ENCODE peak calls at places on chromosomes 7 and 10, in nine cellular contexts. H, J, C, F, T, X, S, Q and U are unnamed samples.
A peak's percentile ranks its signal among the peaks of the same experiment; 100 is the strongest.

GRCh38 chr7:69820479-69821192 is 222.4 kb downstream of the AUTS2 start:
- DNase-seq in H (no peak), J (no peak), C (no peak), F (no peak), T (no peak), X (no peak), S (no peak), Q (no peak), U (no peak)

GRCh38 chr10:13528875-13529713 is at the start of gene BEND7:
- DNase-seq in H (no peak), J (peak; percentile 46), C (peak; percentile 59), F (no peak), T (peak; percentile 60), X (peak; percentile 47), S (peak; percentile 53), Q (peak; percentile 33), U (no peak)

GRCh38 chr7:92586403-92586802 is 3.8 kb downstream of the FAM133B start:
- DNase-seq in H (no peak), J (no peak), C (no peak), F (no peak), T (no peak), X (no peak), S (no peak), Q (no peak), U (peak; percentile 64)

GRCh38 chr10:117419921-117420320 is 44.7 kb upstream of the PDZD8 start:
- DNase-seq in H (no peak), J (no peak), C (no peak), F (no peak), T (no peak), X (no peak), S (no peak), Q (no peak), U (no peak)

GRCh38 chr7:152600266-152600665 is 75.7 kb downstream of the XRCC2 start:
- DNase-seq in H (no peak), J (no peak), C (no peak), F (no peak), T (no peak), X (no peak), S (no peak), Q (no peak), U (no peak)

GRCh38 chr10:97849101-97849490 is 547 bp upstream of the GOLGA7B start:
- DNase-seq in H (no peak), J (no peak), C (no peak), F (no peak), T (no peak), X (no peak), S (no peak), Q (no peak), U (no peak)

GRCh38 chr10:119602241-119603095 is 5.7 kb upstream of the TIAL1 start:
- DNase-seq in H (no peak), J (no peak), C (no peak), F (no peak), T (no peak), X (no peak), S (no peak), Q (peak; percentile 38), U (peak; percentile 60)

GRCh38 chr7:48250441-48250951 is 79.2 kb downstream of the ABCA13 start:
- DNase-seq in H (no peak), J (no peak), C (no peak), F (no peak), T (no peak), X (no peak), S (no peak), Q (no peak), U (no peak)

GRCh38 chr10:4279649-4280048 is 494.6 kb upstream of the KLF6 start:
- DNase-seq in H (no peak), J (no peak), C (no peak), F (no peak), T (no peak), X (no peak), S (no peak), Q (no peak), U (no peak)

GRCh38 chr7:78018541-78019456 is 220.2 kb downstream of the PHTF2 start:
- DNase-seq in H (peak; percentile 23), J (no peak), C (peak; percentile 66), F (peak; percentile 10), T (no peak), X (peak; percentile 39), S (peak; percentile 68), Q (peak; percentile 27), U (peak; percentile 46)

GRCh38 chr10:71891437-71891836 is 40.4 kb upstream of the PSAP start:
- DNase-seq in H (no peak), J (no peak), C (no peak), F (no peak), T (no peak), X (no peak), S (no peak), Q (no peak), U (no peak)

GRCh38 chr10:123582084-123582989 is 83.8 kb upstream of the GPR26 start:
- DNase-seq in H (peak; percentile 62), J (peak; percentile 58), C (peak; percentile 75), F (peak; percentile 75), T (peak; percentile 75), X (peak; percentile 71), S (peak; percentile 37), Q (peak; percentile 64), U (peak; percentile 72)

DNA sequence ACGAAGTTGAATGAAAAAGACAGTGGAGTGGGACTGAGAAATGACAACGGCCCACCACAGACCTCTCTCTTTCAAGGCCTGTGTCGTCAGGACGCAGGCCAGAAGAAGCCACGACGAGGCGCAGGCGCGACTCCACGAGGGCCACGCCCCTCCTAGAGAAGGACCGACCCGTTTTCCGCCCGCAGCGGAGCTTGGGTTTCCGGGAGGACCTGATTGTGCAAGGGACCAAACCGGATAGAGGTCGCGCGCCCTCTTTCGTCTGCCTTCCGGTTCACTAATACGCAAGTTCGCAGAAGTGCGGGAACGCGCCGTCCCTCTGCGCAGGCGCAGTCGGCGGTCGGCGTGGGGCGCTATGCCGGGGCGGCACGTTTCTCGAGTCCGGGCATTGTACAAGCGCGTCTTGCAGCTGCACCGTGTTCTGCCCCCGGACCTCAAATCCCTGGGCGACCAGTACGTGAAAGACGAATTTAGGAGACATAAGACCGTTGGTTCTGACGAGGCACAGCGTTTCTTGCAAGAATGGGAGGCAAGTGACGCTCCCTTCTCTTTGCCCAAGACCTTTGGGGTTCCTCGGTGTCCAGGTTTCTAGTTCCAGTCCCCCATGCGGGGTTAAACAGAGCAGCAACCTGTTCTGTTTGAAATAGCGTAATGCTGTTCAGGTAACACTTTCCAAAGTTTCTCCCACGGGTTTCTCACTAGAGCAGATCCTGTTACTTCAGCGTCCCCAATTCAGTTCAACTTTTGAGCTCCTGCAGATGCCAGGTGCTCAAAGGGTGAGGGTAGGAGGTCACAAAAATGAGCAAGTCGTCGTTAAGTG is at the start of gene SDHAF3:
- DNase-seq in H (peak; percentile 91), J (peak; percentile 78), C (peak; percentile 99), F (peak; percentile 90), T (peak; percentile 98), X (peak; percentile 96), S (peak; percentile 34), Q (peak; percentile 99), U (peak; percentile 99)
- TF ChIP-seq POLR2A in H (peak; percentile 64), J (peak; percentile 95), C (peak; percentile 4), F (no peak), T (no peak), X (peak; percentile 64), S (peak; percentile 64), Q (peak; percentile 96), U (peak; percentile 96)

DNA sequence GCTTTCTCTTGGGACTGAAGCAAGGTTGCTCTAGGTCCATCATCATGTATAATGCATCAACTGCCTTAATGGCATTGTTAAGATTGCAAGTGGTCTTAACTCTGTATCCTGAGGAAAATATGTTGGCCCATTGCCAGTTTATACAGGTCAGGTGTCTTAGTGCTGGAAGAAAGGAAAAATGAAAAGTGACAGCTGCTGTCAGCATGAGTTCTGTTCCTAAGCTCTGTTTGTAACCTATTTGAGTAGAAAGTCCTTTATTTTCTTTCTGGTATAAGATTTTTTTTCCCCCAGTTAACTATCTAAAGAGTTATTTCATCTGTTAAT is 127.2 kb downstream of the SRI start:
- DNase-seq in H (no peak), J (no peak), C (no peak), F (no peak), T (no peak), X (no peak), S (no peak), Q (no peak), U (no peak)
- TF ChIP-seq POLR2A in H (no peak), J (no peak), C (no peak), F (no peak), T (no peak), X (no peak), S (no peak), Q (no peak), U (no peak)

GRCh38 chr7:4841007-4841784 is 20.6 kb downstream of the PAPOLB start:
- DNase-seq in H (no peak), J (no peak), C (no peak), F (no peak), T (no peak), X (no peak), S (no peak), Q (no peak), U (no peak)
- TF ChIP-seq POLR2A in H (no peak), J (no peak), C (no peak), F (no peak), T (no peak), X (no peak), S (no peak), Q (no peak), U (no peak)

GRCh38 chr7:55536619-55537457 is 35.5 kb downstream of the VOPP1 start:
- DNase-seq in H (no peak), J (no peak), C (no peak), F (no peak), T (no peak), X (no peak), S (no peak), Q (no peak), U (no peak)

GRCh38 chr7:55534916-55535636 is 37.2 kb downstream of the VOPP1 start:
- DNase-seq in H (no peak), J (no peak), C (no peak), F (no peak), T (no peak), X (no peak), S (no peak), Q (no peak), U (no peak)

GRCh38 chr7:55537458-55537825 is 34.9 kb downstream of the VOPP1 start:
- DNase-seq in H (no peak), J (no peak), C (no peak), F (no peak), T (no peak), X (no peak), S (no peak), Q (no peak), U (no peak)

GRCh38 chr7:55534262-55534915 is 37.9 kb downstream of the VOPP1 start:
- DNase-seq in H (no peak), J (peak; percentile 64), C (peak; percentile 67), F (no peak), T (no peak), X (no peak), S (peak; percentile 89), Q (no peak), U (no peak)

GRCh38 chr7:55535637-55536016 is 36.7 kb downstream of the VOPP1 start:
- DNase-seq in H (no peak), J (no peak), C (no peak), F (no peak), T (no peak), X (no peak), S (no peak), Q (no peak), U (no peak)
- TF ChIP-seq POLR2A in H (no peak), J (no peak), C (no peak), F (no peak), T (no peak), X (no peak), S (no peak), Q (no peak), U (no peak)